ENCODE peak calls at places on chromosomes 16 and 17, in ten cellular contexts. B is sigmoid colon, D is testis, P is A549, M is body of pancreas, W is breast epithelium, R is tibial nerve, K is Peyer's patch, H is IMR-90, J is uterus. Q is an unnamed sample.

GRCh38 chr17:41048441-41048840 is 1.3 kb upstream of the KRTAP2-1 start:
- DNase-seq in B (no peak), H (peak), R (no peak), D (no peak), J (no peak), P (no peak), W (no peak), K (no peak), M (no peak), Q (no peak)

GRCh38 chr16:30951785-30952184 is 2.9 kb downstream of the ORAI3 start:
- DNase-seq in K (no peak), R (peak), P (no peak), W (no peak), J (peak), M (peak), D (peak), B (peak), H (peak), Q (no peak)

GRCh38 chr16:35410438-35410837 is 1951.0 kb downstream of the TP53TG3F start:
- DNase-seq in J (no peak), W (no peak), R (no peak), P (no peak), B (no peak), H (no peak), K (no peak), M (no peak), D (no peak), Q (no peak)

GRCh38 chr17:8807070-8807550 is 7.9 kb upstream of the MFSD6L start:
- DNase-seq in W (no peak), D (no peak), R (no peak), H (no peak), J (no peak), B (no peak), K (peak), M (peak), P (no peak), Q (no peak)

GRCh38 chr16:80836846-80837245 is 32.4 kb upstream of the CDYL2 start:
- DNase-seq in B (no peak), R (no peak), J (no peak), M (no peak), K (no peak), P (no peak), H (no peak), W (no peak), D (no peak), Q (no peak)

GRCh38 chr17:74776990-74777389 is 845 bp upstream of the NAT9 start:
- DNase-seq in J (no peak), R (no peak), W (no peak), K (no peak), B (no peak), H (no peak), P (no peak), D (no peak), M (no peak), Q (peak)

GRCh38 chr16:4361944-4362311 is 9.7 kb upstream of the VASN start:
- DNase-seq in R (no peak), H (no peak), K (no peak), M (no peak), W (no peak), D (no peak), J (no peak), B (no peak), P (no peak), Q (no peak)

GRCh38 chr17:9056566-9056965 is 35.3 kb downstream of the NTN1 start:
- DNase-seq in B (peak), R (peak), D (no peak), P (no peak), J (no peak), K (peak), H (no peak), W (no peak), M (no peak), Q (no peak)

GRCh38 chr17:65553646-65554567 is 7.5 kb downstream of the AXIN2 start:
- DNase-seq in M (no peak), W (no peak), B (no peak), K (no peak), H (peak), P (no peak), D (no peak), J (no peak), R (no peak), Q (no peak)

GRCh38 chr17:56125830-56126819 is 27.1 kb upstream of the ANKFN1 start:
- DNase-seq in B (no peak), K (no peak), P (no peak), D (peak), M (peak), W (no peak), J (no peak), H (peak), R (peak), Q (peak)

GRCh38 chr17:60149691-60150582 is at the start of gene CA4:
- DNase-seq in R (no peak), B (no peak), H (no peak), W (no peak), K (no peak), D (no peak), M (peak), P (peak), J (no peak), Q (no peak)

GRCh38 chr16:58082381-58082780 is 46.8 kb downstream of the CFAP20 start:
- DNase-seq in J (no peak), K (no peak), D (no peak), R (no peak), P (no peak), B (no peak), H (no peak), W (no peak), M (no peak), Q (no peak)

GRCh38 chr16:396605-397004 is 394 bp upstream of the NME4 start:
- DNase-seq in R (no peak), K (no peak), D (peak), J (peak), W (no peak), P (peak), B (peak), M (no peak), H (peak), Q (peak)

GRCh38 chr16:30335598-30336474 is 19.3 kb downstream of the CD2BP2 start:
- DNase-seq in H (no peak), B (peak), R (no peak), J (no peak), W (no peak), D (peak), P (no peak), K (no peak), M (peak), Q (no peak)

GRCh38 chr17:70037498-70037897 is 37.5 kb upstream of the KCNJ16 start:
- DNase-seq in J (no peak), K (no peak), B (no peak), M (no peak), W (no peak), D (no peak), P (no peak), R (no peak), H (no peak), Q (no peak)

GRCh38 chr17:49952912-49953497 is 16.0 kb upstream of the DLX4 start:
- DNase-seq in R (no peak), P (no peak), M (no peak), J (no peak), H (no peak), D (no peak), K (no peak), B (no peak), W (no peak), Q (no peak)

GRCh38 chr17:74389094-74389753 is 21.9 kb downstream of the GPR142 start:
- DNase-seq in M (no peak), D (no peak), B (no peak), H (no peak), K (no peak), R (no peak), J (no peak), W (no peak), P (no peak), Q (no peak)

GRCh38 chr17:75129576-75129975 is 2.0 kb downstream of the NT5C start:
- DNase-seq in M (no peak), K (no peak), H (no peak), P (no peak), R (no peak), J (no peak), B (no peak), W (no peak), D (no peak), Q (no peak)

GRCh38 chr17:55053855-55054254 is 85.3 kb downstream of the STXBP4 start:
- DNase-seq in P (no peak), R (no peak), K (no peak), H (peak), M (no peak), J (no peak), D (no peak), B (no peak), W (no peak), Q (no peak)

GRCh38 chr16:86213427-86214205 is 296.7 kb upstream of the FOXF1 start:
- DNase-seq in R (no peak), H (no peak), M (no peak), P (no peak), D (no peak), J (no peak), K (no peak), B (no peak), W (peak), Q (no peak)

GRCh38 chr17:16923097-16923903 is 48.6 kb downstream of the TNFRSF13B start:
- DNase-seq in M (peak), R (no peak), H (no peak), B (peak), K (peak), J (no peak), D (no peak), P (no peak), W (peak), Q (no peak)

GRCh38 chr16:87702325-87702811 is 63.4 kb downstream of the KLHDC4 start:
- DNase-seq in D (peak), B (no peak), H (peak), K (peak), P (peak), M (peak), W (no peak), J (no peak), R (no peak), Q (peak)

GRCh38 chr17:48004973-48005372 is 32.6 kb downstream of the COPZ2 start:
- DNase-seq in J (no peak), R (no peak), M (no peak), P (no peak), W (no peak), B (no peak), D (no peak), K (no peak), H (no peak), Q (no peak)

GRCh38 chr16:74862743-74863244 is 88.2 kb upstream of the FA2H start:
- DNase-seq in H (peak), K (peak), W (no peak), P (peak), M (no peak), J (no peak), B (no peak), D (no peak), R (peak), Q (peak)

GRCh38 chr16:27841061-27841801 is 222.3 kb downstream of the GSG1L start:
- DNase-seq in J (no peak), M (no peak), P (no peak), K (peak), R (no peak), D (no peak), W (peak), H (no peak), B (peak), Q (no peak)

GRCh38 chr16:87675111-87675510 is 72.8 kb downstream of the JPH3 start:
- DNase-seq in B (no peak), R (no peak), J (no peak), H (no peak), D (no peak), K (no peak), W (no peak), M (no peak), P (no peak), Q (no peak)

GRCh38 chr17:40678902-40679522 is 14.0 kb upstream of the KRT222 start:
- DNase-seq in D (no peak), P (no peak), M (no peak), B (no peak), K (no peak), H (no peak), R (no peak), W (no peak), J (no peak), Q (no peak)

GRCh38 chr16:83807710-83808572 is at the start of gene HSBP1:
- DNase-seq in J (peak), D (peak), K (peak), W (peak), M (peak), R (peak), H (peak), B (peak), P (peak), Q (peak)
- TF ChIP-seq POLR2A in J (no peak), D (no peak), K (peak), W (no peak), M (peak), R (peak), H (peak), B (peak), P (peak), Q (peak)

DNA sequence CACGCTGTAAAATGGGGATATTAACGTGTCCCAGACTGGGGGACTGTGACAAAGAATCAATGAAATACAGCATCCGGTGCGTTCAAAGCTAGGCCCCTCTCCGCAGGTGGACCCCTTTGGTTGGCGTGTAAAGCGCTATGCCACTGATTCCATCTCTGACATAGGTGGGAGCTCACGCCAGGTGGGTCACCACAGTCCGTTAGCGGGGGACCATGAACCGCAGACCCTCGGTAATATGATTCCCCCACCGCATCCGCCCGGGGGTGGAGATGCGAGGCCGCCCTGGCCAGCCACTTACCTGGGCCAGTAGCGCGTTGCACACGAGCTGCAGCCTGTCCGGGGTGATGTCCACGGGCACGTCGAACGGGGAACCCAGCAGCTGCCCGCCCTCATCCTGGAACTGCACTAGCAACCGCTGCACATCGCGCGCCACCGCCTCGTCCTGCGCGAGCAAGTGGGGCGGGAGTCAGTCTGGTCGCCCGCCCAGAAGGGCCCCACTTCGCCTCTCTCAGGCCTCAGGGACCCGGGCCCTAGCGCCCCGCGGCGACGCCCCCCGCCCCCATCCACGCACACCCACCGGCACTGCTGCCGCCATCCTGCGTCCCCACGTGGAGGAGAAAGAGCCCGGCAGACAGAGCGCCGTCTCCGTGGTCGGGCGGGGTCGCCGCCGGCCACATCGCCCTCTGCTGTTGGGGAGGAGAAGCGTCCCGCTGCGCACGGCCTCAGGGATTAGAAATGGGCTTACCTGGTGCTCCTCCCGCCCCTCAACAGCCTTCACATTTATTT is at the start of gene NLE1:
- DNase-seq in W (peak), K (peak), D (peak), J (peak), P (peak), B (peak), M (peak), H (peak), R (peak), Q (peak)
- TF ChIP-seq POLR2A in W (no peak), K (no peak), D (no peak), J (no peak), P (peak), B (no peak), M (peak), H (peak), R (no peak), Q (peak)

GRCh38 chr16:66751135-66751991 is at the start of gene DYNC1LI2:
- DNase-seq in R (peak), W (peak), B (peak), M (peak), D (peak), P (peak), J (peak), H (peak), K (peak), Q (peak)
- TF ChIP-seq POLR2A in R (peak), W (no peak), B (no peak), M (peak), D (no peak), P (peak), J (peak), H (no peak), K (no peak), Q (peak)

DNA sequence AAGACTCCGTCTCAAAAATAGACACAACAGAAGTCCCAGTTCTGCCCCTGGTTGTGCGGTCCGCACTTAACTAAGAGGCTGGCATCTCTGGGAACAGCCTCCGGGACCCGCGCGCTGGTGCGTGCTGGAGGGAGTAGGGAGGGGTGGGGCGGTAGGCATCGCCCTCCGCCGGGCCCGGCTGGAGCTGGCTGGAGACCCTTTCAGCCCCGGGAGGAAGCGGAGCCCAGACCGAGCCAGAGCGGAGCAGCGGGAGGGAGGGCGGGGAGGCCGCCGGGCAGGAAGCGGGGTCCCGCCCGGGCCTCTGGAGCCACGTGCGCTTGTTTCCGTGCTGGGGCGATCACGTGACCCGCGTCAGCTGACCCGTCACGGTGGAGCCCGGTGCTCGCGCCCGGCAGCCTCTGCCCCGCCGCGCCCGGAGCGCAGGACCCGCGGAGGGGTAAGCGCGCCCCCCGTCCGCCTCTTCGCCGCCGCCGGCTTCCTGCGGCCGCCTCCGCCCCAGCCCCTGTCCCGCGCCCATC is at the start of gene WDR81:
- DNase-seq in W (peak), P (peak), B (peak), H (peak), J (peak), D (peak), M (peak), R (peak), K (peak), Q (peak)
- TF ChIP-seq POLR2A in W (no peak), P (peak), B (no peak), H (no peak), J (peak), D (no peak), M (peak), R (peak), K (peak), Q (peak)

DNA sequence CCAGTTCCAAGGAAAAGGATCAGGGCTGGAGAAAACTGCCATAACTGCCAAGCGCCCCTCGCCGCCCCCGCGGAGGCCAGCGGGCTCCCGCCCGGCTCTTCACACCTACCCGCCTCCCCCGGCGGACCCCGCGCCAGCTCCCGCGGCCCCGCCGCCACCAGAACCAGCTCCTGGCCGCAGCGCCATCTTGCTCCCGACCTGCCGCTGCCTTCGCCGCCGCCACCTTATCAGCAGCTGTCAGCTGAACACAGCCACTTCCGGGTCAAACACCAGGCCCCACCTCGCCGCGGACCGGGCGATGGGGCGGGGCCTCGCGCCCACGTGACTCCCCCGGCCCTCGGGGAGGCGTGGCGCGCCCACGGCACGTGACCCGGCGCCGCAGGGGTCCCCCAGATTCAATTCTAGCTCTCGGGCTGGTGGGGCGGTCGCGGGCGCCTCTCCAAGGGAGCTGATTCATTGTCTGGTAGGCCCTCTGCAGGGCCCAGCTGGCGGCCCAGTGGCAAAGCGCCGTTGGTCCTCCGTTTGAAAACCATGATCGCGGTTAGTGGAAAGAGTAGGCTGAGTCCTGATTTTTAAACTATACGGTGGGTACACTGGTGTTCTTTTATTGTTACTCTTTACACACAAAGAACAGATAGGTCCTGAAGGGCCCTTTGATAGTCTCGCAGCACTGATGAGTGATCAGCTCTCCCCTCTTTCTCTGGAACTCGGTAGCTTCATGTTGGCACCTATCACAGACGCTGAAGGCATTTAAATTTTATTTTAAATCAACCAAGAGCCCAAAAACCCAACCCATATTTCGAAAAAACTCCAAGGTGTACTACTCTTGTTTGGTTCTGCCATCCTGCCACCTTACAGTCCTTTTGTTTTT is at the start of gene SYNRG:
- DNase-seq in J (peak), R (peak), M (peak), D (peak), K (peak), P (peak), W (peak), B (peak), H (peak), Q (peak)
- TF ChIP-seq POLR2A in J (peak), R (peak), M (peak), D (peak), K (peak), P (peak), W (peak), B (peak), H (peak), Q (peak)

GRCh38 chr16:70410736-70411135 is 28.2 kb downstream of the ST3GAL2 start:
- DNase-seq in J (no peak), M (no peak), H (no peak), R (no peak), W (no peak), D (no peak), P (no peak), B (no peak), K (no peak), Q (no peak)

GRCh38 chr16:70412385-70412784 is 26.5 kb downstream of the ST3GAL2 start:
- DNase-seq in B (no peak), P (no peak), H (no peak), J (no peak), M (no peak), D (no peak), W (no peak), R (no peak), K (no peak), Q (no peak)

GRCh38 chr16:70402916-70403659 is 35.8 kb downstream of the ST3GAL2 start:
- DNase-seq in J (no peak), R (no peak), W (no peak), M (no peak), K (no peak), H (peak), P (no peak), D (no peak), B (no peak), Q (no peak)

DNA sequence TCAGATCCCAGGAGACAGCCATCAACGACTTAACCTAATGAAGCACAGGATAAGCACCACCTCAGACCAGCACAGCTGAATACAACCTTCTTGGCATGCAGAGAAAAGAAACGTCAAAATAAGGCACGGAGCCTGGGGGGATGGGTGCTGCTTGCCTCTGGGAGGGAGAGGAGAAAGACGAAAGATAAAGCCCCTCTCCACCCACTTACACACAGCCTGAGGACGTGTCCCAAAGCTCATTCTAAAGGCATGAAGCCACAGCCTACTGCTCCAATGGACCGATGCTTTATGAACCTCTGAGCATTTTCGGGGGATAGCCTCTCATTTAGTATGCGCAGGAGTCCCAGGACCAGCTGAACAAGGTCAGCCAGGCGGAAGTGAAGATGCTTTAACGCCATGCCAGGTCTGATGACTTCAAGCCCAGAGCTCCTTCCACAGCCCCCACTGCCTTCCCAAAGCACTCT is 31.1 kb downstream of the ST3GAL2 start:
- DNase-seq in J (no peak), H (no peak), W (no peak), K (no peak), M (no peak), D (no peak), P (no peak), B (no peak), R (no peak), Q (peak)
- TF ChIP-seq POLR2A in J (no peak), H (no peak), W (no peak), K (no peak), M (no peak), D (no peak), P (no peak), B (no peak), R (no peak), Q (no peak)

GRCh38 chr17:7685533-7686220 is 1.6 kb downstream of the TP53 start:
- DNase-seq in K (peak), J (peak), B (peak), R (peak), M (peak), W (peak), D (peak), H (peak), P (peak), Q (peak)
- TF ChIP-seq POLR2A in K (peak), J (peak), B (peak), R (peak), M (peak), W (peak), D (no peak), H (no peak), P (peak), Q (peak)

Q was measured in erythroblast.